ENCODE peak calls at places on chromosomes 6 and 20, in eight cellular contexts. A is HFFc6; M is CD8-positive, alpha-beta memory T cell; T is tibial nerve; Z is IMR-90; J is spleen; E is glutamatergic neuron; I is stimulated activated CD4-positive, alpha-beta T cell treated with anti-CD3 and anti-CD28 coated beads, Interleukin-2, amount 100 ng/mL, for 48 hours. X is an unnamed sample.
A peak's percentile ranks its signal among the peaks of the same experiment; 100 is the strongest.

GRCh38 chr6:5115168-5115567 is 30.0 kb downstream of the PPP1R3G start:
- DNase-seq in Z (peak; percentile 31), J (no peak), T (no peak), M (no peak), E (no peak), A (no peak), I (no peak), X (no peak)

GRCh38 chr6:112683926-112684325 is 336.8 kb downstream of the RFPL4B start:
- DNase-seq in I (no peak), M (no peak), T (no peak), J (no peak), Z (peak; percentile 95), E (no peak), A (peak; percentile 82), X (no peak)

GRCh38 chr6:24501374-24501773 is 6.6 kb downstream of the ALDH5A1 start:
- DNase-seq in A (no peak), E (no peak), J (no peak), I (no peak), T (no peak), Z (no peak), M (no peak), X (no peak)

GRCh38 chr20:41670631-41671030 is 52.5 kb upstream of the CHD6 start:
- DNase-seq in E (no peak), J (no peak), A (no peak), I (no peak), M (no peak), T (no peak), Z (no peak), X (no peak)

GRCh38 chr20:47438464-47439381 is 63.0 kb upstream of the NCOA3 start:
- DNase-seq in E (no peak), T (no peak), Z (no peak), M (no peak), I (no peak), A (no peak), J (peak; percentile 42), X (peak; percentile 58)

GRCh38 chr20:3167738-3168078 is 5.6 kb downstream of the LZTS3 start:
- DNase-seq in I (no peak), E (no peak), M (no peak), J (no peak), Z (no peak), A (no peak), T (no peak), X (no peak)

GRCh38 chr6:6810727-6811126 is 222.2 kb downstream of the LY86 start:
- DNase-seq in Z (no peak), A (no peak), E (no peak), T (no peak), I (no peak), M (no peak), J (no peak), X (no peak)

GRCh38 chr6:16271415-16271814 is 33.0 kb downstream of the GMPR start:
- DNase-seq in T (no peak), J (no peak), M (no peak), E (no peak), A (no peak), Z (no peak), I (no peak), X (no peak)

GRCh38 chr6:130282234-130282995 is 59.7 kb upstream of the SAMD3 start:
- DNase-seq in A (peak; percentile 14), M (peak; percentile 60), T (no peak), Z (peak; percentile 45), E (no peak), I (no peak), J (no peak), X (no peak)

GRCh38 chr6:51927450-51927849 is 160.0 kb downstream of the PKHD1 start:
- DNase-seq in M (no peak), A (no peak), J (no peak), I (no peak), E (no peak), T (no peak), Z (no peak), X (no peak)

GRCh38 chr20:48107560-48107959 is 322.3 kb upstream of the SULF2 start:
- DNase-seq in I (no peak), E (no peak), M (no peak), T (no peak), A (no peak), J (no peak), Z (no peak), X (no peak)

GRCh38 chr20:63441777-63442493 is 30.5 kb downstream of the KCNQ2 start:
- DNase-seq in E (peak; percentile 76), I (peak; percentile 53), Z (peak; percentile 17), M (peak; percentile 69), A (peak; percentile 10), J (no peak), T (no peak), X (no peak)

X was measured in posterior vena cava.